ENCODE peak calls at places on chromosomes 2 and 18, in seven cellular contexts. H is non-pigmented ciliary epithelial cell; L is astrocyte of the hippocampus; N is endothelial cell; F is stimulated activated CD8-positive, alpha-beta memory T cell treated with anti-CD3 and anti-CD28 coated beads, Interleukin-15, amount 100 ng/mL, for 48 hours; B is CD4-positive, alpha-beta T cell; R is activated T-helper 1 cell treated with anti-CD3 and anti-CD28 coated beads, Interleukin-12 subunit alpha, Interleukin-12 subunit beta, Interleukin-2, Interleukin-4 antibody, amounts not matched to agents 30 ng/mL and 10 ng/mL and 1 ng/mL, durations not matched to agents 14 hours and 24 hours and 36 hours. D is an unnamed sample.

GRCh38 chr18:59041819-59042476 is 97.7 kb upstream of the SEC11C start:
- DNase-seq in F (no peak), B (no peak), R (no peak), L (peak), H (no peak), N (no peak), D (no peak)

GRCh38 chr2:20182241-20182931 is 42.5 kb downstream of the SDC1 start:
- DNase-seq in H (no peak), F (no peak), L (peak), B (no peak), R (no peak), N (no peak), D (peak)

GRCh38 chr2:179263460-179264237 is 983 bp downstream of the SESTD1 start:
- DNase-seq in H (no peak), B (no peak), R (peak), F (no peak), L (peak), N (peak), D (peak)

GRCh38 chr2:44929680-44930273 is 11.7 kb upstream of the SIX3 start:
- DNase-seq in N (no peak), F (no peak), H (no peak), R (no peak), L (no peak), B (no peak), D (no peak)

GRCh38 chr2:34031097-34031496 is 432.0 kb upstream of the FAM98A start:
- DNase-seq in N (no peak), H (no peak), F (no peak), L (peak), B (no peak), R (no peak), D (no peak)

GRCh38 chr2:150495993-150496627 is 8.6 kb upstream of the RND3 start:
- DNase-seq in H (peak), F (no peak), B (no peak), L (peak), N (no peak), R (no peak), D (no peak)

GRCh38 chr2:64626963-64627760 is 26.6 kb downstream of the SERTAD2 start:
- DNase-seq in N (no peak), B (no peak), R (no peak), L (peak), H (no peak), F (no peak), D (no peak)

GRCh38 chr2:74281576-74281975 is 61.6 kb downstream of the SLC4A5 start:
- DNase-seq in F (no peak), H (no peak), N (no peak), R (no peak), B (no peak), L (no peak), D (no peak)

GRCh38 chr2:69776886-69777777 is 35.2 kb downstream of the ANXA4 start:
- DNase-seq in R (no peak), H (no peak), F (no peak), B (no peak), N (no peak), L (no peak), D (no peak)

GRCh38 chr2:218368621-218369153 is 12.0 kb downstream of the CATIP start:
- DNase-seq in F (no peak), L (peak), B (no peak), R (no peak), N (no peak), H (no peak), D (peak)

GRCh38 chr2:29106241-29106640 is 9.0 kb upstream of the CLIP4 start:
- DNase-seq in H (no peak), R (no peak), B (no peak), F (no peak), L (no peak), N (no peak), D (no peak)

GRCh38 chr2:7815726-7816125 is 866.1 kb upstream of the ID2 start:
- DNase-seq in B (no peak), L (no peak), H (no peak), F (no peak), N (no peak), R (no peak), D (no peak)

GRCh38 chr2:217610411-217610814 is 392.4 kb downstream of the TNS1 start:
- DNase-seq in F (peak), B (peak), H (no peak), L (no peak), N (no peak), R (peak), D (no peak)

GRCh38 chr2:137287934-137288639 is 522.7 kb downstream of the THSD7B start:
- DNase-seq in F (no peak), H (no peak), L (peak), N (no peak), R (no peak), B (no peak), D (no peak)

GRCh38 chr2:182241936-182242335 is 184.9 kb downstream of the PDE1A start:
- DNase-seq in R (no peak), F (no peak), B (no peak), H (no peak), N (no peak), L (peak), D (no peak)

GRCh38 chr18:25814841-25815458 is 275.5 kb downstream of the SS18 start:
- DNase-seq in F (no peak), H (no peak), B (no peak), N (no peak), R (no peak), L (no peak), D (no peak)

GRCh38 chr2:190303642-190304041 is 16.0 kb downstream of the HIBCH start:
- DNase-seq in B (no peak), F (no peak), N (no peak), R (no peak), L (no peak), H (no peak), D (no peak)

GRCh38 chr18:79585395-79586370 is 93.9 kb upstream of the CTDP1 start:
- DNase-seq in N (no peak), L (no peak), H (no peak), R (no peak), F (no peak), B (no peak), D (peak)